ENCODE peak calls at places on chromosomes 7 and 10, in four cellular contexts. D, Y, N and P are unnamed samples.

GRCh38 chr7:149838992-149839408 is 825 bp downstream of the ZNF862 start:
- DNase-seq in D (no peak), N (no peak), Y (no peak), P (no peak)

GRCh38 chr10:79159141-79159619 is 90.4 kb downstream of the ZMIZ1 start:
- DNase-seq in N (no peak), D (peak; percentile 78), Y (no peak), P (no peak)

GRCh38 chr7:111092406-111093160 is 1.7 kb downstream of the LRRN3 start:
- DNase-seq in D (no peak), Y (no peak), N (no peak), P (no peak)

GRCh38 chr10:50447691-50448090 is 176.1 kb downstream of the SGMS1 start:
- DNase-seq in N (no peak), Y (no peak), D (no peak), P (no peak)

GRCh38 chr7:102273749-102274712 is 12.6 kb upstream of the SH2B2 start:
- DNase-seq in Y (no peak), D (no peak), N (no peak), P (no peak)

GRCh38 chr7:24757799-24758275 is 573 bp upstream of the GSDME start:
- DNase-seq in D (no peak), N (no peak), Y (no peak), P (no peak)

GRCh38 chr7:87413951-87414381 is 61.5 kb downstream of the ABCB4 start:
- DNase-seq in N (no peak), D (no peak), Y (no peak), P (no peak)

GRCh38 chr7:45624392-45624760 is 50.2 kb downstream of the ADCY1 start:
- DNase-seq in D (no peak), N (no peak), Y (no peak), P (no peak)

GRCh38 chr10:17025444-17026295 is 103.9 kb downstream of the CUBN start:
- DNase-seq in Y (no peak), D (peak; percentile 81), N (no peak), P (no peak)

GRCh38 chr7:113625494-113626102 is 293.2 kb downstream of the PPP1R3A start:
- DNase-seq in Y (no peak), D (no peak), N (no peak), P (no peak)

GRCh38 chr7:137888254-137888653 is 41.5 kb upstream of the DGKI start:
- DNase-seq in Y (no peak), D (no peak), N (no peak), P (no peak)

GRCh38 chr7:88111842-88112385 is 107.9 kb downstream of the SRI start:
- DNase-seq in N (no peak), D (no peak), Y (no peak), P (no peak)

GRCh38 chr7:73433924-73434700 is 534 bp downstream of the FZD9 start:
- DNase-seq in Y (no peak), N (no peak), D (no peak), P (no peak)

GRCh38 chr10:104371753-104372152 is 18.1 kb downstream of the CFAP58 start:
- DNase-seq in Y (no peak), D (no peak), N (no peak), P (no peak)

GRCh38 chr10:29955308-29955935 is 104.0 kb downstream of the JCAD start:
- DNase-seq in Y (no peak), D (no peak), N (no peak), P (no peak)

GRCh38 chr10:73931767-73932624 is 21.1 kb downstream of the PLAU start:
- DNase-seq in D (no peak), N (peak; percentile 81), Y (peak; percentile 53), P (no peak)

GRCh38 chr10:13536674-13537366 is 8.0 kb upstream of the BEND7 start:
- DNase-seq in N (peak; percentile 3), D (no peak), Y (no peak), P (no peak)

GRCh38 chr7:91876391-91877133 is 3.9 kb downstream of the MTERF1 start:
- DNase-seq in Y (no peak), N (no peak), D (no peak), P (no peak)

GRCh38 chr7:132937286-132937685 is 144.6 kb downstream of the CHCHD3 start:
- DNase-seq in D (no peak), N (no peak), Y (no peak), P (no peak)

GRCh38 chr7:24653316-24654085 is 80.2 kb downstream of the PALS2 start:
- DNase-seq in N (no peak), Y (no peak), D (no peak), P (no peak)

GRCh38 chr7:41268874-41269273 is 434.0 kb downstream of the INHBA start:
- DNase-seq in N (no peak), D (no peak), Y (no peak), P (no peak)

GRCh38 chr7:10082896-10083295 is 890.8 kb upstream of the PHF14 start:
- DNase-seq in Y (no peak), D (no peak), N (no peak), P (no peak)

GRCh38 chr7:10083766-10084165 is 889.9 kb upstream of the PHF14 start:
- DNase-seq in D (no peak), Y (no peak), N (no peak), P (no peak)

GRCh38 chr7:10075866-10076265 is 897.8 kb upstream of the PHF14 start:
- DNase-seq in D (no peak), Y (no peak), N (no peak), P (no peak)

GRCh38 chr7:10076661-10077300 is 896.9 kb upstream of the PHF14 start:
- DNase-seq in Y (no peak), N (no peak), D (no peak), P (no peak)

GRCh38 chr7:10079572-10079971 is 894.1 kb upstream of the PHF14 start:
- DNase-seq in D (no peak), N (no peak), Y (no peak), P (no peak)
- TF ChIP-seq POLR2AphosphoS5 in D (no peak), N (no peak), Y (no peak), P (no peak)

DNA sequence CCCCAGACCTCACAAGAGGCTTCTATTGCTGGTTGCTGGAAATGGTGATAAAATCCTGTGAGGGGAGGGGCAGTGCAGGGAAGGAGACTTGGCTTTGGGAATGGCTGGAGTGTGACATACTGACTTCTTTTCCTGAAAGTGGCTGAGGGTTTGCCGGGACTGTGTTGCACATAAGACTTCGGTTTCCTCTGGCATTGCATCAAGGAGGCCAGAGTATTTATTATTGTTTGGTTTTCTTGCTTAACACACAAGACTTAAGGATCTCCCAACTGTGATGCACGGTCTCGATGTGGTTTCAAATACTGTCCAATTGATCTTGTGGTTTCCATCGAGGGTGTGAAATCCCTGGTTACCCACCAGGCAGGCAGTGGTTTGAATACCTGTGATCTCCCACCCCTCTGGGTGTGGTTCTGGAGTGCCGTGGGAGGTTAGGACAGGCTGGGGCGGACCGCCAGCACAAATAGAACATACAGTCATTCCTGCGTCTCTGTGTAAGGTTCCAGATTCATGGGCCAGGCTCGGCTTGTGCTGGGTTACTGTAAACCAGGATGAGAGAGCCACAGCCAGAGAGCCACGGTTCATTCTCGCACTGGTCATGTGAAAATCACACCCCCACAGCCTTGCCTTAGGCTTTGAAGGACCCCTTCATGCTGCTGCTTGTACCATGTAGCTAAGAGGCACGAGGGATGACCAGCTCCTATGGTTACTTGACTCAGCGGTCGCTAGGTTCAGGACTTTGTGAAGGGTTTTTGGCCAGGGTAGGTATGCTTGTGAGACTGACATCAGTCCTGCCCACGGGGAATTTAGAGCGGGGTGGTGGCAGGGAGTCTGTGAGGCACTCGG is 39.2 kb downstream of the WBP1L start:
- DNase-seq in D (peak; percentile 91), N (no peak), Y (no peak), P (peak; percentile 97)
- TF ChIP-seq POLR2AphosphoS5 in D (peak; percentile 7), N (no peak), Y (no peak), P (peak; percentile 60)

GRCh38 chr10:93760490-93760889 is 2.8 kb downstream of the LGI1 start:
- DNase-seq in Y (no peak), D (no peak), N (no peak), P (no peak)

GRCh38 chr10:93758510-93758885 is 762 bp downstream of the LGI1 start:
- DNase-seq in N (no peak), Y (no peak), D (no peak), P (no peak)

GRCh38 chr10:93758911-93759410 is 1.2 kb downstream of the LGI1 start:
- DNase-seq in D (no peak), Y (no peak), N (no peak), P (no peak)

GRCh38 chr10:93766918-93767317 is 9.2 kb downstream of the LGI1 start:
- DNase-seq in Y (no peak), N (no peak), D (no peak), P (no peak)

DNA sequence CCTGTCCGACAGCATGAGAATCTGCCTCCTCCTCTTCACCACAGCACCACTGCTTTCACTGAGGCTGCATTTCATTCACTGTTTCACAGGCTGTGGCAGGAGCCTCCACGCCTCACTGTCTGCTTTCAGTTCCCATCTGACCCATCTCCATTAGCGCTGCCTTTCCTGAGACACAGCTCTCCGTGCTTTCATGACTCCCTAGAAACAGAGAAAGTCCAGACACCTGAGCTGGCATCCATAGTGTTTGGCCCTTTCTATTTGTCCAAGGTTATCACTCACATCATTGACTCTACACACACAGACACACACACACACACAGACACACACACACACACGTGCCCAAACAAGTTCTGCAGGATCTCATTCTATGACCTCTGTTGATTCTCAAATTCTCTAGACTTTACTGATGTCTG is 5.2 kb downstream of the LGI1 start:
- DNase-seq in N (no peak), D (no peak), Y (no peak), P (no peak)
- TF ChIP-seq POLR2AphosphoS5 in N (no peak), D (no peak), Y (no peak), P (no peak)

DNA sequence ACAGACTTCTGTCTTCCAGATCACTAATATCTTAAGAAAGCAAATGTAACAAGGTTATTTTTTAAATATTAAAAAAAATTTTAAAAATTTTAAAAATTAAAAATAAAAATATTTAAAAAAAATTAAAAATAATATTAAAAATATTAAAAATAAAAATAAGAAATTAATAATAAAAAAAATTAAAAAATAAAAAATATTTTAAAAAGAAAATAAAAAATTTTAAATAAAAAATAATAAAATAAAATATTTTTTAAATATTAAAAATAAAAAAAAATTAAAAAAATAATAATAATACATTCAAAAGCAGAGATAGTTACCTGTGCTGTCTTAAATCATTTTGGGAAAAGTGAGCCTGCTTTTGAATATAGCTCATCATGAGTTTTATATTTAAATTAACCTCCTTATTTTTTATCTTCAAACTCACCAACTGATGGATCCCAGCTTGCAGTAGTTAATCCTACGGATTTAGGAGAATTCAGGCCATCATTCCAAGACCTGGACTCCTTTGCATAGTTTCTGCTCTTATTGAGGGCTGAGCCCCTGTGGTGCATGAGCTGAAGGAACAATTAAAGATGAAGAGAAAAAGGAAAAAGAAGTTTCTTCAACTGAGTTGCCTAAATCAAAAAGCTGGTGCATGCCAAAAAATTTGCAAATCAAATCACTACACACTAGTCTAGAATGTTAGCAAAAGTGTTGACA is 50.4 kb upstream of the ZNF438 start:
- DNase-seq in N (no peak), Y (no peak), D (no peak), P (no peak)
- TF ChIP-seq POLR2AphosphoS5 in N (no peak), Y (no peak), D (no peak), P (no peak)